ENCODE peak calls at places on chromosomes 16 and 17, in seven cellular contexts. H, J, E, B, O, Z and U are unnamed samples.

GRCh38 chr16:66515543-66516171 is 34.3 kb downstream of the TK2 start:
- DNase-seq in H (no peak), J (no peak), E (no peak), B (peak), O (peak), Z (no peak), U (no peak)

GRCh38 chr17:82399030-82399429 is 19.1 kb upstream of the HEXD start:
- DNase-seq in H (no peak), J (no peak), E (peak), B (no peak), O (peak), Z (no peak), U (no peak)

GRCh38 chr17:61414141-61414935 is 14.7 kb downstream of the TBX2 start:
- DNase-seq in H (no peak), J (no peak), E (no peak), B (no peak), O (no peak), Z (no peak), U (no peak)

GRCh38 chr16:11416228-11417001 is 71.2 kb downstream of the RMI2 start:
- DNase-seq in H (no peak), J (no peak), E (no peak), B (no peak), O (no peak), Z (no peak), U (no peak)

GRCh38 chr17:42561908-42562844 is at the start of gene COASY:
- DNase-seq in H (peak), J (peak), E (peak), B (peak), O (peak), Z (peak), U (peak)

GRCh38 chr17:47305302-47305923 is 18.3 kb upstream of the EFCAB13 start:
- DNase-seq in H (no peak), J (no peak), E (peak), B (peak), O (no peak), Z (no peak), U (peak)

GRCh38 chr17:41199421-41200098 is 9.9 kb downstream of the KRTAP9-1 start:
- DNase-seq in H (no peak), J (no peak), E (no peak), B (no peak), O (no peak), Z (no peak), U (no peak)

GRCh38 chr17:2213291-2213960 is 90.2 kb downstream of the SMG6 start:
- DNase-seq in H (no peak), J (no peak), E (no peak), B (no peak), O (no peak), Z (no peak), U (no peak)

GRCh38 chr16:5022521-5022920 is 11.2 kb downstream of the NAGPA start:
- DNase-seq in H (no peak), J (no peak), E (no peak), B (no peak), O (no peak), Z (no peak), U (no peak)

GRCh38 chr16:15898654-15899053 is 10.3 kb upstream of the CEP20 start:
- DNase-seq in H (no peak), J (no peak), E (no peak), B (no peak), O (no peak), Z (no peak), U (no peak)

GRCh38 chr16:11004957-11005610 is 60.7 kb downstream of the CLEC16A start:
- DNase-seq in H (no peak), J (no peak), E (no peak), B (no peak), O (no peak), Z (peak), U (peak)

GRCh38 chr16:67395105-67395457 is 1.8 kb upstream of the TPPP3 start:
- DNase-seq in H (peak), J (no peak), E (no peak), B (no peak), O (no peak), Z (no peak), U (no peak)

GRCh38 chr17:19345486-19346350 is 16.8 kb downstream of the B9D1 start:
- DNase-seq in H (peak), J (no peak), E (no peak), B (no peak), O (no peak), Z (no peak), U (no peak)

GRCh38 chr16:12901597-12902436 is at the start of gene SHISA9:
- DNase-seq in H (no peak), J (no peak), E (no peak), B (no peak), O (no peak), Z (no peak), U (no peak)

GRCh38 chr16:398551-399277 is 1.7 kb downstream of the NME4 start:
- DNase-seq in H (no peak), J (no peak), E (no peak), B (no peak), O (no peak), Z (no peak), U (no peak)

GRCh38 chr16:680967-681745 is 946 bp downstream of the STUB1 start:
- DNase-seq in H (no peak), J (no peak), E (no peak), B (no peak), O (no peak), Z (no peak), U (no peak)

GRCh38 chr17:33012522-33013033 is 20.9 kb downstream of the SPACA3 start:
- DNase-seq in H (peak), J (no peak), E (peak), B (peak), O (no peak), Z (no peak), U (peak)

GRCh38 chr17:61389670-61390478 is 9.8 kb upstream of the TBX2 start:
- DNase-seq in H (no peak), J (peak), E (no peak), B (no peak), O (no peak), Z (no peak), U (no peak)

GRCh38 chr17:40535924-40536717 is 29.2 kb downstream of the CCR7 start:
- DNase-seq in H (no peak), J (no peak), E (no peak), B (no peak), O (no peak), Z (no peak), U (no peak)

GRCh38 chr16:3800019-3800418 is 80.5 kb downstream of the CREBBP start:
- DNase-seq in H (no peak), J (no peak), E (no peak), B (no peak), O (no peak), Z (no peak), U (no peak)

GRCh38 chr17:75130632-75131277 is 787 bp downstream of the NT5C start:
- DNase-seq in H (peak), J (peak), E (no peak), B (no peak), O (no peak), Z (peak), U (no peak)

GRCh38 chr16:14364112-14364385 is 266.0 kb downstream of the PARN start:
- DNase-seq in H (no peak), J (no peak), E (no peak), B (no peak), O (no peak), Z (no peak), U (no peak)

GRCh38 chr16:81601008-81601428 is 156.4 kb downstream of the CMIP start:
- DNase-seq in H (no peak), J (no peak), E (no peak), B (no peak), O (peak), Z (peak), U (no peak)

GRCh38 chr16:21684199-21684598 is 20.4 kb downstream of the OTOA start:
- DNase-seq in H (no peak), J (peak), E (no peak), B (no peak), O (no peak), Z (peak), U (no peak)

GRCh38 chr17:57601328-57601727 is 143.8 kb downstream of the CCDC182 start:
- DNase-seq in H (peak), J (no peak), E (no peak), B (no peak), O (no peak), Z (no peak), U (no peak)

GRCh38 chr17:29549169-29549935 is 17.5 kb downstream of the ABHD15 start:
- DNase-seq in H (no peak), J (no peak), E (no peak), B (no peak), O (no peak), Z (no peak), U (no peak)

GRCh38 chr16:63461248-63461841 is 1425.1 kb upstream of the CDH8 start:
- DNase-seq in H (peak), J (no peak), E (peak), B (peak), O (no peak), Z (no peak), U (no peak)

GRCh38 chr17:75365931-75366275 is 39.6 kb downstream of the GRB2 start:
- DNase-seq in H (no peak), J (no peak), E (no peak), B (no peak), O (no peak), Z (no peak), U (no peak)

GRCh38 chr17:46964315-46965265 is 14.5 kb downstream of the RPRML start:
- DNase-seq in H (no peak), J (no peak), E (no peak), B (no peak), O (no peak), Z (no peak), U (no peak)

GRCh38 chr17:59830007-59830630 is 62.6 kb downstream of the TUBD1 start:
- DNase-seq in H (no peak), J (no peak), E (no peak), B (no peak), O (no peak), Z (no peak), U (no peak)

GRCh38 chr16:53537591-53537990 is 34.6 kb upstream of the AKTIP start:
- DNase-seq in H (no peak), J (no peak), E (no peak), B (no peak), O (no peak), Z (no peak), U (no peak)

GRCh38 chr17:74325743-74326379 is at the start of gene KIF19:
- DNase-seq in H (no peak), J (peak), E (no peak), B (no peak), O (no peak), Z (no peak), U (no peak)

GRCh38 chr16:556479-557173 is 3.6 kb upstream of the PRR35 start:
- DNase-seq in H (no peak), J (no peak), E (no peak), B (no peak), O (no peak), Z (no peak), U (no peak)

GRCh38 chr17:77526728-77527355 is 386.1 kb downstream of the SEC14L1 start:
- DNase-seq in H (no peak), J (no peak), E (no peak), B (no peak), O (no peak), Z (peak), U (no peak)

GRCh38 chr16:60151987-60152386 is 1417.9 kb upstream of the GOT2 start:
- DNase-seq in H (peak), J (no peak), E (no peak), B (no peak), O (no peak), Z (no peak), U (no peak)

GRCh38 chr17:40315678-40316570 is 6.9 kb downstream of the RARA start:
- DNase-seq in H (no peak), J (no peak), E (no peak), B (no peak), O (no peak), Z (no peak), U (no peak)

GRCh38 chr17:38426441-38426840 is 1.8 kb upstream of the ARHGAP23 start:
- DNase-seq in H (no peak), J (no peak), E (no peak), B (no peak), O (no peak), Z (no peak), U (no peak)

GRCh38 chr17:82914375-82914774 is 74.6 kb upstream of the ZNF750 start:
- DNase-seq in H (no peak), J (no peak), E (no peak), B (no peak), O (no peak), Z (no peak), U (no peak)